ENCODE peak calls at places on chromosome 13, in seven cellular contexts. R is mammary epithelial cell, P is DND-41, N is astrocyte, Z is GM23248, K is neural progenitor cell, F is H1. J is an unnamed sample. For H4K20me1, the result is how much of the 10 kb centered on the place peaks cover.

GRCh38 chr13:80562423-80562822 is 221.5 kb upstream of the SPRY2 start:
- DNase-seq in R (no peak), P (no peak), N (no peak), Z (no peak), K (no peak), F (no peak), J (no peak)

GRCh38 chr13:100875392-100876043 is 200.9 kb upstream of the TMTC4 start:
- DNase-seq in R (peak), P (no peak), N (peak), Z (peak), K (no peak), F (no peak), J (peak)

GRCh38 chr13:44713793-44714469 is 137.8 kb upstream of the TSC22D1 start:
- DNase-seq in R (peak), P (no peak), N (peak), Z (peak), K (no peak), F (no peak), J (peak)

GRCh38 chr13:25440081-25440480 is 68.3 kb downstream of the ATP8A2 start:
- DNase-seq in R (no peak), P (no peak), N (no peak), Z (no peak), K (no peak), F (no peak), J (no peak)

GRCh38 chr13:68023838-68024581 is 793.9 kb upstream of the PCDH9 start:
- DNase-seq in R (no peak), P (no peak), N (no peak), Z (no peak), K (no peak), F (no peak), J (no peak)

GRCh38 chr13:77767413-77767812 is 69.9 kb downstream of the SLAIN1 start:
- DNase-seq in R (no peak), P (no peak), N (no peak), Z (no peak), K (no peak), F (no peak), J (no peak)

GRCh38 chr13:45156565-45157361 is 36.5 kb downstream of the GTF2F2 start:
- DNase-seq in R (no peak), P (no peak), N (no peak), Z (no peak), K (no peak), F (no peak), J (no peak)

GRCh38 chr13:40406405-40407138 is 259.9 kb downstream of the FOXO1 start:
- DNase-seq in R (peak), P (no peak), N (peak), Z (peak), K (no peak), F (no peak), J (peak)

GRCh38 chr13:20426766-20427448 is 98.8 kb downstream of the CRYL1 start:
- DNase-seq in R (no peak), P (no peak), N (no peak), Z (peak), K (no peak), F (no peak), J (peak)

GRCh38 chr13:114107686-114108081 is 24.7 kb downstream of the RASA3 start:
- DNase-seq in R (no peak), P (no peak), N (peak), Z (peak), K (no peak), F (no peak), J (peak)

GRCh38 chr13:29877456-29878096 is 27.2 kb upstream of the UBL3 start:
- DNase-seq in R (no peak), P (no peak), N (no peak), Z (no peak), K (no peak), F (no peak), J (no peak)

GRCh38 chr13:74132768-74133656 is 1.2 kb downstream of the KLF12 start:
- DNase-seq in R (peak), P (peak), N (peak), Z (peak), K (peak), F (peak), J (peak)

GRCh38 chr13:45393941-45394570 is 24.1 kb downstream of the SLC25A30 start:
- DNase-seq in R (peak), P (peak), N (peak), Z (peak), K (peak), F (peak), J (peak)

GRCh38 chr13:34867590-34867989 is 74.5 kb upstream of the NBEA start:
- DNase-seq in R (peak), P (no peak), N (peak), Z (peak), K (no peak), F (no peak), J (peak)

GRCh38 chr13:59337070-59337469 is 826.7 kb downstream of the DIAPH3 start:
- DNase-seq in R (no peak), P (no peak), N (no peak), Z (no peak), K (no peak), F (no peak), J (no peak)

GRCh38 chr13:80342541-80343371 is 1.8 kb upstream of the SPRY2 start:
- DNase-seq in R (peak), P (peak), N (peak), Z (peak), K (peak), F (peak), J (peak)

GRCh38 chr13:26541678-26542553 is 15.6 kb upstream of the WASF3 start:
- DNase-seq in R (no peak), P (no peak), N (no peak), Z (no peak), K (no peak), F (no peak), J (no peak)

GRCh38 chr13:30111810-30112209 is 195.5 kb downstream of the KATNAL1 start:
- DNase-seq in R (no peak), P (peak), N (no peak), Z (peak), K (no peak), F (no peak), J (no peak)

GRCh38 chr13:23753523-23753922 is 135.7 kb downstream of the MIPEP start:
- DNase-seq in R (peak), P (no peak), N (peak), Z (peak), K (no peak), F (no peak), J (peak)

GRCh38 chr13:60645552-60646138 is 248.6 kb downstream of the TDRD3 start:
- DNase-seq in R (no peak), P (no peak), N (no peak), Z (no peak), K (no peak), F (no peak), J (no peak)

GRCh38 chr13:45482571-45483173 is 17.9 kb downstream of the COG3 start:
- DNase-seq in R (peak), P (no peak), N (peak), Z (peak), K (no peak), F (no peak), J (peak)

GRCh38 chr13:66803759-66804456 is 426.2 kb downstream of the PCDH9 start:
- DNase-seq in R (no peak), P (no peak), N (no peak), Z (no peak), K (no peak), F (no peak), J (no peak)

GRCh38 chr13:59835569-59835968 is 328.2 kb downstream of the DIAPH3 start:
- DNase-seq in R (no peak), P (no peak), N (no peak), Z (no peak), K (no peak), F (no peak), J (no peak)

GRCh38 chr13:35990196-35990595 is 141.0 kb downstream of the DCLK1 start:
- DNase-seq in R (no peak), P (no peak), N (no peak), Z (no peak), K (peak), F (peak), J (no peak)

GRCh38 chr13:56752630-56753029 is 388.1 kb upstream of the PRR20A start:
- DNase-seq in R (no peak), P (no peak), N (no peak), Z (no peak), K (peak), F (no peak), J (no peak)

GRCh38 chr13:19181621-19182485 is at the start of gene TUBA3C:
- DNase-seq in R (no peak), P (no peak), N (no peak), Z (no peak), K (no peak), F (no peak), J (no peak)

GRCh38 chr13:27919299-27919933 is 384 bp upstream of the PDX1 start:
- DNase-seq in R (no peak), P (no peak), N (no peak), Z (no peak), K (no peak), F (no peak), J (no peak)

GRCh38 chr13:35552172-35552844 is 75.8 kb upstream of the MAB21L1 start:
- DNase-seq in R (peak), P (no peak), N (peak), Z (peak), K (no peak), F (no peak), J (peak)

GRCh38 chr13:36131215-36131930 is at the start of gene DCLK1:
- DNase-seq in R (peak), P (no peak), N (no peak), Z (peak), K (peak), F (peak), J (peak)

GRCh38 chr13:43333176-43333575 is 309.8 kb downstream of the DNAJC15 start:
- DNase-seq in R (peak), P (no peak), N (no peak), Z (no peak), K (no peak), F (no peak), J (no peak)

GRCh38 chr13:113786262-113786841 is 27.3 kb downstream of the TMEM255B start:
- DNase-seq in R (no peak), P (no peak), N (peak), Z (peak), K (no peak), F (no peak), J (peak)

GRCh38 chr13:44601596-44601995 is 25.5 kb upstream of the TSC22D1 start:
- DNase-seq in R (no peak), P (no peak), N (no peak), Z (no peak), K (peak), F (no peak), J (no peak)

GRCh38 chr13:100403675-100404074 is 184.9 kb downstream of the GGACT start:
- DNase-seq in R (no peak), P (peak), N (no peak), Z (no peak), K (peak), F (no peak), J (no peak)

GRCh38 chr13:76809369-76809768 is 76.8 kb downstream of the KCTD12 start:
- DNase-seq in R (no peak), P (no peak), N (no peak), Z (no peak), K (no peak), F (no peak), J (no peak)

GRCh38 chr13:38398810-38399493 is 49.3 kb downstream of the UFM1 start:
- DNase-seq in R (peak), P (no peak), N (peak), Z (peak), K (no peak), F (no peak), J (peak)

GRCh38 chr13:42997381-42997780 is 5.3 kb upstream of the EPSTI1 start:
- DNase-seq in R (no peak), P (no peak), N (no peak), Z (peak), K (no peak), F (no peak), J (peak)

GRCh38 chr13:69306766-69307165 is 800.9 kb upstream of the ATXN8OS start:
- DNase-seq in R (no peak), P (no peak), N (no peak), Z (no peak), K (no peak), F (no peak), J (no peak)

GRCh38 chr13:101706651-101707050 is 254.2 kb downstream of the ITGBL1 start:
- DNase-seq in R (peak), P (peak), N (peak), Z (peak), K (no peak), F (no peak), J (peak)

GRCh38 chr13:44416297-44416696 is 42.7 kb downstream of the SERP2 start:
- DNase-seq in R (no peak), P (no peak), N (no peak), Z (no peak), K (no peak), F (no peak), J (no peak)

GRCh38 chr13:76934671-76935070 is 13.6 kb upstream of the ACOD1 start:
- DNase-seq in R (no peak), P (no peak), N (no peak), Z (peak), K (no peak), F (no peak), J (peak)

GRCh38 chr13:46551410-46552301 is 1.3 kb upstream of the LRCH1 start:
- DNase-seq in R (peak), P (peak), N (peak), Z (peak), K (peak), F (peak), J (peak)
- H4K20me1 ChIP-seq in R (under half), P (under half), N (under half), Z (under half), K (under half), F (under half), J (under half)

GRCh38 chr13:94703721-94704314 is 8.5 kb downstream of the SOX21 start:
- DNase-seq in R (no peak), P (no peak), N (no peak), Z (no peak), K (peak), F (peak), J (no peak)
- TF ChIP-seq EZH2 in R (no peak), P (no peak), N (no peak), Z (no peak), K (no peak), F (peak), J (peak)

GRCh38 chr13:33280550-33280905 is 5.0 kb downstream of the STARD13 start:
- DNase-seq in R (no peak), P (no peak), N (no peak), Z (no peak), K (no peak), F (no peak), J (no peak)

GRCh38 chr13:33279898-33280549 is 5.5 kb downstream of the STARD13 start:
- DNase-seq in R (peak), P (no peak), N (peak), Z (peak), K (no peak), F (no peak), J (peak)

GRCh38 chr13:33279414-33279813 is 6.1 kb downstream of the STARD13 start:
- DNase-seq in R (no peak), P (no peak), N (no peak), Z (peak), K (no peak), F (no peak), J (no peak)

GRCh38 chr13:33281951-33282595 is 3.5 kb downstream of the STARD13 start:
- DNase-seq in R (peak), P (no peak), N (peak), Z (peak), K (no peak), F (no peak), J (peak)

DNA sequence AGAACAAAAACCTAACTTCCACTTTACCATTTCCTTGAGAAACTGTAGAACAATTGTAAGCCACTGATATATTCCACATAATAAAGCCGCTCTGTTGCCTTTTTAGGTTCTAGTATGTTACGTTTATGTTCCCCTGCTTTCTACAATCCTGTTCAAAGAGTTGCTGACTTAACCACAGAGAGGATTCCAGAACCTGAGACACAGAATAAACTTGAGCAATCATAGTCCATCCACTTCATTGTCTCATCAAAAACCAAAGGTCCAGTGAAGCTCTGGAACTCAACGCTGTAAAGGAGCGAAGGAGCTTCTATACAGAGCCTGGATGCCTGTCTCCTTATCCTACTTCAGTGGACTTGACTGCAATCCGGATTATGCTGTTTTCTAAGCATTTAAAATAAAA is 4.6 kb downstream of the STARD13 start:
- DNase-seq in R (no peak), P (no peak), N (no peak), Z (peak), K (no peak), F (no peak), J (peak)
- H3K4me3 ChIP-seq in R (no peak), P (no peak), N (peak), Z (peak), K (no peak), F (no peak), J (no peak)

GRCh38 chr13:99208185-99208584 is 7.5 kb downstream of the UBAC2 start:
- DNase-seq in R (no peak), P (no peak), N (no peak), Z (no peak), K (no peak), F (peak), J (no peak)

GRCh38 chr13:99206873-99207272 is 6.2 kb downstream of the UBAC2 start:
- DNase-seq in R (no peak), P (no peak), N (no peak), Z (no peak), K (no peak), F (no peak), J (no peak)

GRCh38 chr13:99207511-99207910 is 6.9 kb downstream of the UBAC2 start:
- DNase-seq in R (no peak), P (no peak), N (no peak), Z (no peak), K (no peak), F (peak), J (no peak)

GRCh38 chr13:99211421-99212035 is 10.9 kb downstream of the UBAC2 start:
- DNase-seq in R (no peak), P (no peak), N (no peak), Z (no peak), K (no peak), F (no peak), J (no peak)

DNA sequence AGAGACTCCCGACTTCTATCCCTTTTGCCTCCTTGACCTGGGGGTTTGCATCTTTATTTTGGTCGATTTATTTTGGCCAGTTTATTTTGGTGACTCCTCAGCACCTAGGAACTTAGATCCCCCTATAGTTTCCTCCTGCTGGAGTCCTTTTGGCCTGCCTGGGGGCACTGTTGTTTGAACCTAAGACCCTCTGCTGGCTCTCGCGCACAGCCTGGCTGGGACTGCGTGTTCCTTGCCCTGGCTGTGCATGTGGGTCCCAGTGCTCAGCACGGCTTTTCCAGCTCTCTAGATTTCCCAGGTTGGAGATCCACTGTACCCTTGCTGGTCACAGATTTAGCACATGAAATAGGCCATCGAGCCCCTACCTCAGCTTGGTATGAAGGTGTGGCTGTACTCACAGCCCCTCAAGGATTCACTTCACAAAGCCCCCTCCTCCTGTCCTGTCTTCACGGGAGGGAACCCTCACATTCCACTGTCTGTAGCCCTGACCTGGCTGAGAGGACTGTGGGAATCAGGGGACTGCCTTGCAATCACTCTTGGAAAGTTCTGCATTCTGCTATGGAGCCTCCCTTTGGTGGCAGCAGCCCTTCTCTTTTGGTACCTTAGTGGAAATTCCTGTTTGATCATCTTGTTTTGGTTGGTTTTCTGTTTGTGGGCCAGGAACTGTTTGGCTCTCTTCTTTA is 8.3 kb downstream of the UBAC2 start:
- DNase-seq in R (no peak), P (no peak), N (no peak), Z (no peak), K (no peak), F (peak), J (no peak)
- H4K20me1 ChIP-seq in R (under half), P (half or more), N (half or more), Z (under half), K (half or more), F (under half), J (under half)

DNA sequence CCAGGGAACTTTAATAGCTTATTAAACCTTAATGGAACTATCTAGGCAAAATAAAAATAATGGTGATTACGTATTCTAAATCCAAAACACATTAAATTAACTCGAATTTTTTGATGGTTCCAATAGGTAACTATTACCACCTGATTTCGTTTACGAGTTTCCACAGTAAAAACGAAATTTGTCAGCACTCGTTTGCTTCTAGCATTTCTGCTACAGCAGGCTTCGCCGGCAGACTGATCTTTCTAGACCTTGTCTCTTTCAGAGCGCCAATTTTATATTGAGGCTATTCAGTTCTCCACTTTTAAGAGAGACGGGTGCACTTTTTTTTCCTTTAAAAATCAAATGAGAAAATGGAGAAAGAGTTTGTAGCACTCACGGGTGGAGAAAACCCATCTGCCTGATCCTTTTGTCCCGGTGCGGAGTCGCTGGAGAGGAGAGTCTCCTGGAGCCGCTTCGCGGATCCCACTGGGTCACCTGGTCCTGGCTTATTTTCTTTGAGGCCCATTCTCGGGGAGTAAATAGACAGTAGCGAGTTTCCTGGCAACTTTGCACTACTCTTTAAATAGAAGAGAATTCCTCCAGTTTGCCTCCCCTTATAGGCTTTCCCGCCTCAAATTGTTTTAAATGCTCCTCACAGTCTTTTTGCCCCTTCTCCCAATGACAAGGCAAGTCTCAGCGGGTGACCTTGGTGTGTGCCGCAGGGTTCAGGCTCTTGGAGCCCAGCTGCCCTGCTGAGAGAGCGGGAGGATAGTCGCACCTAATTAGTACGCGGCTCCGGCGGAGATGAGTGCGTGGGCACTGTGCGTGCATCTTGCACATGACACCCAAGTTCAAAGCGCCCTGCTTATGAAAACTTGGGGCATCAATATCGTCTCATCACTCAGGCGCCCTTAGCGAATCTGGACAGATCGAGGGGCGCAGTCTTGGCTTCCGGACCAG is 117.0 kb downstream of the KCNRG start:
- DNase-seq in R (no peak), P (no peak), N (no peak), Z (no peak), K (peak), F (no peak), J (no peak)
- TF ChIP-seq EZH2 in R (no peak), P (no peak), N (peak), Z (no peak), K (no peak), F (peak), J (no peak)

GRCh38 chr13:110301606-110302131 is 5.3 kb downstream of the COL4A1 start:
- DNase-seq in R (no peak), P (no peak), N (peak), Z (peak), K (peak), F (no peak), J (peak)
- H3K4me3 ChIP-seq in R (no peak), P (no peak), N (no peak), Z (peak), K (no peak), F (no peak), J (no peak)

J was measured in fibroblast of lung.